ENCODE peak calls at places on chromosomes 13 and 19, in four cellular contexts. One of them, this sample, is unnamed.

GRCh38 chr13:24802074-24802473 is 38.1 kb downstream of the RNF17 start:
- DNase-seq in Peyer's patch: no peak
- DNase-seq in stomach: no peak
- DNase-seq in heart right ventricle: no peak
- DNase-seq in this sample: no peak

GRCh38 chr13:34578471-34578870 is 363.6 kb upstream of the NBEA start:
- DNase-seq in Peyer's patch: no peak
- DNase-seq in stomach: no peak
- DNase-seq in heart right ventricle: no peak
- DNase-seq in this sample: no peak

GRCh38 chr13:103102482-103102881 is 36.3 kb upstream of the SLC10A2 start:
- DNase-seq in heart right ventricle: no peak
- DNase-seq in stomach: no peak
- DNase-seq in Peyer's patch: no peak
- DNase-seq in this sample: no peak

GRCh38 chr19:56660381-56661105 is 11.0 kb downstream of the ZNF835 start:
- DNase-seq in heart right ventricle: peak; percentile 62
- DNase-seq in stomach: no peak
- DNase-seq in Peyer's patch: no peak
- DNase-seq in this sample: no peak

GRCh38 chr19:38362076-38362945 is 12.1 kb upstream of the PSMD8 start:
- DNase-seq in Peyer's patch: peak; percentile 86
- DNase-seq in stomach: peak; percentile 91
- DNase-seq in heart right ventricle: peak; percentile 86
- DNase-seq in this sample: peak; percentile 66

GRCh38 chr19:3132971-3133792 is 2.7 kb upstream of the GNA15 start:
- DNase-seq in stomach: no peak
- DNase-seq in heart right ventricle: peak; percentile 37
- DNase-seq in Peyer's patch: peak; percentile 46
- DNase-seq in this sample: no peak

GRCh38 chr13:41012536-41012935 is 6.6 kb downstream of the ELF1 start:
- DNase-seq in Peyer's patch: no peak
- DNase-seq in heart right ventricle: no peak
- DNase-seq in stomach: no peak
- DNase-seq in this sample: no peak

GRCh38 chr13:42247883-42248282 is 24.1 kb upstream of the AKAP11 start:
- DNase-seq in heart right ventricle: no peak
- DNase-seq in stomach: no peak
- DNase-seq in Peyer's patch: no peak
- DNase-seq in this sample: no peak

GRCh38 chr13:21355304-21355703 is 103.8 kb downstream of the ZDHHC20 start:
- DNase-seq in heart right ventricle: no peak
- DNase-seq in stomach: no peak
- DNase-seq in Peyer's patch: no peak
- DNase-seq in this sample: no peak

GRCh38 chr13:50126378-50127016 is 111.3 kb downstream of the KCNRG start:
- DNase-seq in Peyer's patch: no peak
- DNase-seq in stomach: no peak
- DNase-seq in heart right ventricle: no peak
- DNase-seq in this sample: no peak

GRCh38 chr13:92821324-92821723 is 405.3 kb upstream of the GPC6 start:
- DNase-seq in Peyer's patch: no peak
- DNase-seq in stomach: no peak
- DNase-seq in heart right ventricle: no peak
- DNase-seq in this sample: no peak

GRCh38 chr13:73835138-73835721 is 299.0 kb downstream of the KLF12 start:
- DNase-seq in stomach: no peak
- DNase-seq in Peyer's patch: no peak
- DNase-seq in heart right ventricle: no peak
- DNase-seq in this sample: peak; percentile 60

GRCh38 chr19:16594681-16595091 is 22.5 kb upstream of the SLC35E1 start:
- DNase-seq in heart right ventricle: no peak
- DNase-seq in stomach: no peak
- DNase-seq in Peyer's patch: no peak
- DNase-seq in this sample: no peak

GRCh38 chr13:34401741-34402140 is 540.3 kb upstream of the NBEA start:
- DNase-seq in Peyer's patch: no peak
- DNase-seq in stomach: no peak
- DNase-seq in heart right ventricle: no peak
- DNase-seq in this sample: no peak

GRCh38 chr19:39946532-39946931 is 12.1 kb upstream of the FCGBP start:
- DNase-seq in stomach: peak; percentile 25
- DNase-seq in Peyer's patch: no peak
- DNase-seq in heart right ventricle: no peak
- DNase-seq in this sample: no peak

GRCh38 chr13:107117327-107118012 is 549.5 kb upstream of the ARGLU1 start:
- DNase-seq in Peyer's patch: no peak
- DNase-seq in stomach: no peak
- DNase-seq in heart right ventricle: no peak
- DNase-seq in this sample: no peak

DNA sequence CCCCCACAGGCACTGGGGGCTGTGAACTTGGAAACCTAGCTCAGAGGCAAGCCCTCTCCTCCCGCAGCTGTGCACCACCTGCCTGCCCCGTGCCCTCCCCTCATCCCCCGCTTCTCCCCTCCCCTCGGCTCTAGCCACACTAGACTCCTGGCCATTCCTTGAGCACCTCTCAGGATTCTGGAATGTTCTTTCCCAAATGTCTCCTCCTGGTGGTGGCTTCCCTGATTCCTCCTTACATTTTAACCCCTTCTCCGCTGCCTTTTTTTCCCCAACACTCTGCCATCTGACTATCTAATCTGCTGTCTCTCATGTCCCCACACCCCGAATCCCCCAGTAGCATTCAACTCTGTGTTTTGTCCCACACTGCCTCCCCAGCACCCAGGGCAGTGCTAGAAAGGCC is 6.7 kb downstream of the NANOS3 start:
- DNase-seq in Peyer's patch: no peak
- DNase-seq in heart right ventricle: no peak
- DNase-seq in stomach: no peak
- DNase-seq in this sample: no peak
- H3K4me1 ChIP-seq in Peyer's patch: peaks cover 60% of the 10 kb centered on the region
- H3K4me1 ChIP-seq in heart right ventricle: no peaks in the 10 kb centered on the region
- H3K4me1 ChIP-seq in stomach: peaks cover 67% of the 10 kb centered on the region
- H3K4me1 ChIP-seq in this sample: peaks cover 11% of the 10 kb centered on the region

GRCh38 chr19:29603308-29603707 is 2.8 kb upstream of the POP4 start:
- DNase-seq in stomach: no peak
- DNase-seq in Peyer's patch: no peak
- DNase-seq in heart right ventricle: no peak
- DNase-seq in this sample: no peak
- H3K27ac ChIP-seq in stomach: no peak overlapping the region
- H3K27ac ChIP-seq in Peyer's patch: no peak overlapping the region
- H3K27ac ChIP-seq in heart right ventricle: no peak overlapping the region
- H3K27ac ChIP-seq in this sample: no peak overlapping the region

GRCh38 chr19:1860133-1860775 is 3.1 kb downstream of the KLF16 start:
- DNase-seq in stomach: no peak
- DNase-seq in heart right ventricle: no peak
- DNase-seq in Peyer's patch: peak; percentile 90
- DNase-seq in this sample: peak; percentile 93
- H3K4me1 ChIP-seq in stomach: peaks cover 82% of the 10 kb centered on the region
- H3K4me1 ChIP-seq in heart right ventricle: peaks cover 64% of the 10 kb centered on the region
- H3K4me1 ChIP-seq in Peyer's patch: peaks cover 63% of the 10 kb centered on the region
- H3K4me1 ChIP-seq in this sample: peaks cover 19% of the 10 kb centered on the region

GRCh38 chr13:98565726-98566577 is 11.0 kb downstream of the STK24 start:
- DNase-seq in heart right ventricle: peak; percentile 55
- DNase-seq in stomach: peak; percentile 31
- DNase-seq in Peyer's patch: no peak
- DNase-seq in this sample: peak; percentile 71
- H3K27ac ChIP-seq in heart right ventricle: peak overlapping the region; percentile 70
- H3K27ac ChIP-seq in stomach: peak overlapping the region; percentile 87
- H3K27ac ChIP-seq in Peyer's patch: peak overlapping the region; percentile 62
- H3K27ac ChIP-seq in this sample: peak overlapping the region; percentile 91

GRCh38 chr19:6222884-6223283 is 56.9 kb downstream of the MLLT1 start:
- DNase-seq in Peyer's patch: no peak
- DNase-seq in stomach: no peak
- DNase-seq in heart right ventricle: no peak
- DNase-seq in this sample: no peak

GRCh38 chr19:6221220-6221877 is 58.4 kb downstream of the MLLT1 start:
- DNase-seq in heart right ventricle: no peak
- DNase-seq in Peyer's patch: no peak
- DNase-seq in stomach: no peak
- DNase-seq in this sample: no peak

GRCh38 chr19:6220385-6221191 is 59.2 kb downstream of the MLLT1 start:
- DNase-seq in Peyer's patch: no peak
- DNase-seq in heart right ventricle: peak; percentile 67
- DNase-seq in stomach: no peak
- DNase-seq in this sample: no peak

GRCh38 chr19:6223461-6224307 is 56.1 kb downstream of the MLLT1 start:
- DNase-seq in stomach: peak; percentile 88
- DNase-seq in heart right ventricle: peak; percentile 45
- DNase-seq in Peyer's patch: no peak
- DNase-seq in this sample: peak; percentile 21

DNA sequence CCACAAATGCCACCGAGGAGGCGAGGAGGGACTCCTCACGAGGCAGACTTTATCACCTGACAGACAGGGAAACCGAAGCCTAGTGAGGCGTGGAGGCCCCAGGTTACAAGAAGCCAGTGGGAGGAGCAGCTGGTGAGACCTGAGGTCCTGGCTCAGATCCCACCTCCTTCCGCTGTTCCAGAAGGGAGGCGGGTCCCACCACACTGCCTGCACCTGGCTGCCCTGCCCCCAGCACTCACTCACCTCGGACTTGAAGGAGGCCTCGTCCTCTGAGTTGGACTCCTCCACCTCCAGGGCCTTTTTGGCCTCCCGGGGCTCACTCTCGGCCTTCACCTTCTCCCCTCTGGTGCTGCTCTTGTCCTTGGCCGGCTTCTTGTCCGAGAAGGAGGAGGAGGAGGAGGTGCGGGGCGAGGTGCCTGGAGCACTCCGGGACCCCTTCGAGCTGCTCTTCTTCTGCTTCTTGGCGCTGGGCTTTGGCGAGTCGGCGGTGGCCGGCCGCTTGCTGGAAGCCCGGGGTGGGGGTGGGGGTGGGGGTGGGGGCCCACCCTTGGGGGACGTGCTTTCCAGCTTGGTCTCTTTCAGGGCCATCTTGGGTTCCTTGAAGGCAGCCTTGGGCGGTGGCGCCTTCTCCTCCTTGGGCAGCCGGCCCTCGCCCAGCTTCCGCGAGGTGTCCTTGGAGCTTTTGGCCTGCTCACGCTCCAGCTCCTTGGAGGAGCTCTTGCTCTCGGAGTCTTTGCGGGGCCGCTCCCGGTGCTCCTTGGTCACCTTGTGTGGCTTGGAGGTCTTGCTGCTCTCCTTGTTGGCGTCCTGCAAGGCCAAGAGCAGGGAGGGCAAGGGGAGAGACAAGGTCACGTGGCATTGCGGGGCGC is 57.7 kb downstream of the MLLT1 start:
- DNase-seq in stomach: peak; percentile 44
- DNase-seq in Peyer's patch: no peak
- DNase-seq in heart right ventricle: no peak
- DNase-seq in this sample: no peak
- H3K4me1 ChIP-seq in stomach: peaks cover 76% of the 10 kb centered on the region
- H3K4me1 ChIP-seq in Peyer's patch: peaks cover 36% of the 10 kb centered on the region
- H3K4me1 ChIP-seq in heart right ventricle: peaks cover 59% of the 10 kb centered on the region
- H3K4me1 ChIP-seq in this sample: no peaks in the 10 kb centered on the region

GRCh38 chr13:110322126-110322827 is 15.2 kb downstream of the COL4A2 start:
- DNase-seq in heart right ventricle: no peak
- DNase-seq in Peyer's patch: no peak
- DNase-seq in stomach: no peak
- DNase-seq in this sample: no peak

GRCh38 chr13:110323986-110324749 is 17.1 kb downstream of the COL4A2 start:
- DNase-seq in stomach: no peak
- DNase-seq in Peyer's patch: no peak
- DNase-seq in heart right ventricle: no peak
- DNase-seq in this sample: no peak

GRCh38 chr13:110323172-110323851 is 16.2 kb downstream of the COL4A2 start:
- DNase-seq in heart right ventricle: no peak
- DNase-seq in stomach: no peak
- DNase-seq in Peyer's patch: no peak
- DNase-seq in this sample: no peak

GRCh38 chr13:110320645-110321044 is 13.6 kb downstream of the COL4A2 start:
- DNase-seq in heart right ventricle: no peak
- DNase-seq in Peyer's patch: no peak
- DNase-seq in stomach: no peak
- DNase-seq in this sample: no peak

GRCh38 chr13:110322828-110323171 is 15.7 kb downstream of the COL4A2 start:
- DNase-seq in heart right ventricle: no peak
- DNase-seq in stomach: no peak
- DNase-seq in Peyer's patch: no peak
- DNase-seq in this sample: no peak
- H3K27ac ChIP-seq in heart right ventricle: no peak overlapping the region
- H3K27ac ChIP-seq in stomach: peak overlapping the region; percentile 85
- H3K27ac ChIP-seq in Peyer's patch: peak overlapping the region; percentile 25
- H3K27ac ChIP-seq in this sample: no peak overlapping the region

GRCh38 chr13:110265682-110266430 is 41.1 kb downstream of the COL4A1 start:
- DNase-seq in stomach: no peak
- DNase-seq in Peyer's patch: no peak
- DNase-seq in heart right ventricle: peak; percentile 60
- DNase-seq in this sample: no peak
- H3K4me1 ChIP-seq in stomach: peaks cover 88% of the 10 kb centered on the region
- H3K4me1 ChIP-seq in Peyer's patch: peaks cover 41% of the 10 kb centered on the region
- H3K4me1 ChIP-seq in heart right ventricle: peaks cover 91% of the 10 kb centered on the region
- H3K4me1 ChIP-seq in this sample: peaks cover 7% of the 10 kb centered on the region

DNA sequence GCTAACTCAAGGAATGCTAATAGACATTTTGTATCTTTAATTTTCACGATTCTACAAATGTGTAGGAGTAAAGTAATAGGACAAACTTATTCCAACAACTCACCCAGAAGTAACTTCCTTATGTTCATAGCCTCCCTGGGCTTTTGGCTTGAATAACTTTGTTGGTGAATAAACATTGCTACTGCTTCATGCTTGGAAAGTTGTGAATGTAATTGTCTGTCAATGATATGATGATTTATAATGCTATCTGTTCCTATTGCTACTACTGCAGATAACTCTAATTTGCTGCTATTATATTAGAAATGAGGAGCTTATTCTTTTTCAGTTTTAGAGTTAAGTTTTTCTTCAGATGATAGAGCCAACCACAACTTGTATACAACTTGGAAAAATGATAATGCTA is 307.7 kb downstream of the PCDH9 start:
- DNase-seq in Peyer's patch: no peak
- DNase-seq in stomach: no peak
- DNase-seq in heart right ventricle: no peak
- DNase-seq in this sample: no peak
- H3K27ac ChIP-seq in Peyer's patch: no peak overlapping the region
- H3K27ac ChIP-seq in stomach: no peak overlapping the region
- H3K27ac ChIP-seq in heart right ventricle: no peak overlapping the region
- H3K27ac ChIP-seq in this sample: no peak overlapping the region

GRCh38 chr13:114055766-114056165 is 76.7 kb downstream of the RASA3 start:
- DNase-seq in Peyer's patch: no peak
- DNase-seq in heart right ventricle: no peak
- DNase-seq in stomach: no peak
- DNase-seq in this sample: no peak
- H3K4me1 ChIP-seq in Peyer's patch: peaks cover 35% of the 10 kb centered on the region
- H3K4me1 ChIP-seq in heart right ventricle: peaks cover 11% of the 10 kb centered on the region
- H3K4me1 ChIP-seq in stomach: peaks cover 28% of the 10 kb centered on the region
- H3K4me1 ChIP-seq in this sample: no peaks in the 10 kb centered on the region

DNA sequence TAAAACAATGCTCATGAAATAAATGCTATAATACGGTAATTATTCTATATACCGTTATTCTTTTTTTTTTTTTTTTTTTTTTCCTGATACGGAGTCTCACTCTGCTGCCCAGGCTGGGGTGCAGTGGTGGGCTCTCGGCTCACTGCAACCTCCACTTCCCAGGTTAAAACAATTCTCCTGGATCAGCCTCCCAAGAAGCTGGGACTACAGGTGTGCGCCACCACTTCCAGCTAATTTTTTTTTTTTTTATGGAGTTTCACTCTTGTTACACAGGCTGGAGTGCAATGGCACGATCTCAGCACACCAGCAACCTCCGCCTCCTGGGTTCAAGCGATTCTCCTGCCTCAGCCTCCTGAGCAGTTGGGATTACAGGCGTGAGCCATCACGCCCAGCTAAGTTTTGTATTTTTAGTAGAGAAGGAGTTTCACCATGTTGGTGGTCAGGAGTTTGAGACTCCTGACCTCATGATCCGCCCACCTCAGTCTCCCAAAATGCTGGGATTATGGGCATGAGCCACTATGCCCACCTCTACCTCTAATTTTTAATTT is 6.9 kb downstream of the PPP1R15A start:
- DNase-seq in heart right ventricle: no peak
- DNase-seq in stomach: no peak
- DNase-seq in Peyer's patch: no peak
- DNase-seq in this sample: no peak
- H3K27ac ChIP-seq in heart right ventricle: peak overlapping the region; percentile 55
- H3K27ac ChIP-seq in stomach: peak overlapping the region; percentile 100
- H3K27ac ChIP-seq in Peyer's patch: no peak overlapping the region
- H3K27ac ChIP-seq in this sample: no peak overlapping the region